ENCODE peak calls at places on chromosomes 3 and 15, in eight cellular contexts. M, P, V, B, A, O, E and D are unnamed samples. For H3K4me1, the result is how much of the 10 kb centered on the place peaks cover.

GRCh38 chr15:49988766-49989165 is 130.3 kb downstream of the ATP8B4 start:
- DNase-seq in B (no peak), P (no peak), O (no peak), M (no peak), E (no peak), V (no peak), A (no peak), D (no peak)

GRCh38 chr3:187736418-187736871 is 8.8 kb downstream of the BCL6 start:
- DNase-seq in A (peak), E (peak), V (peak), M (no peak), O (no peak), P (no peak), B (no peak), D (no peak)

GRCh38 chr3:16272588-16272987 is 7.6 kb downstream of the OXNAD1 start:
- DNase-seq in V (no peak), A (no peak), P (no peak), O (no peak), B (no peak), M (no peak), E (no peak), D (no peak)

GRCh38 chr3:21745971-21746370 is 5.0 kb downstream of the ZNF385D start:
- DNase-seq in V (no peak), E (no peak), A (no peak), O (no peak), P (no peak), M (no peak), B (no peak), D (no peak)

GRCh38 chr3:72907131-72907697 is 19.4 kb downstream of the GXYLT2 start:
- DNase-seq in V (no peak), O (no peak), M (no peak), E (peak), B (no peak), A (no peak), P (no peak), D (no peak)

GRCh38 chr3:159170436-159171003 is 368.7 kb downstream of the MFSD1 start:
- DNase-seq in V (no peak), E (no peak), P (no peak), O (no peak), M (no peak), B (no peak), A (no peak), D (no peak)

GRCh38 chr3:190012784-190013183 is 107.9 kb downstream of the P3H2 start:
- DNase-seq in P (no peak), V (no peak), O (no peak), A (no peak), M (no peak), E (no peak), B (no peak), D (no peak)

GRCh38 chr3:50388021-50388719 is 28.8 kb upstream of the TMEM115 start:
- DNase-seq in O (no peak), E (no peak), P (peak), B (no peak), A (no peak), M (no peak), V (peak), D (no peak)

GRCh38 chr3:25397150-25397549 is 30.9 kb upstream of the RARB start:
- DNase-seq in A (no peak), B (no peak), M (no peak), V (no peak), O (no peak), P (no peak), E (no peak), D (no peak)

GRCh38 chr3:155664922-155665695 is 79.8 kb downstream of the PLCH1 start:
- DNase-seq in B (peak), A (peak), O (peak), P (no peak), V (peak), E (peak), M (no peak), D (peak)

DNA sequence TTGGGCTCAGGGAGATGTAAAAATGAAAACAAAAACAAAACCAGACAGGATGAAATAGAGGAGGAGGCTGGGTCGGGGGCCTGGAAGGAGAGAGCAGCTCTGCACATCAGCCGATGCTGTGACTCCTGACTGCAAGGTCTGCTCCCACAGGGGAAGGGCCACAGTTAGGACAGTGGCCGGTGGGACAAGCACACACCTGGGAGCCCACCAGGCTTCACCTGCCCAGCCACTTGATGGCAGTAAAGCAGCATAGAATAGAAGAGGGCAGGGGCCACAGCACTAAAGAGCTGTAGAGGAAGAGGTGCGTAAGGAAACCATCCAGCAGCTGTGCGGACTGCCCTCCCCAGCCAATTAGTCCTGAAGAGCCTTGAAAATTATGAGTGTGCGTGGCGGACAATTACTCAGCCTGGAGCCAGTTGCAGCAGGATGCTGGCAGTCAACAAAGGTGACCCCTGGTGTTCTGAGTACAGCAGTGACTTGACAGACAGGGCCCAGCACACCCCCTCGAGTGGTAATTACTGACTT is 29.8 kb downstream of the ALS2CL start:
- DNase-seq in V (peak), P (peak), O (peak), E (peak), M (no peak), A (no peak), B (peak), D (no peak)
- TF ChIP-seq CTCF in V (peak), P (peak), O (no peak), E (peak), M (no peak), A (peak), B (peak), D (no peak)

GRCh38 chr3:58016710-58017109 is 8.5 kb downstream of the FLNB start:
- DNase-seq in E (no peak), V (no peak), M (no peak), A (no peak), P (no peak), O (no peak), B (no peak), D (no peak)
- H3K4me1 ChIP-seq in E (half or more), V (half or more), M (under half), A (under half), P (under half), O (half or more), B (half or more), D (under half)

GRCh38 chr3:32593903-32594525 is 23.4 kb upstream of the DYNC1LI1 start:
- DNase-seq in B (no peak), A (no peak), M (no peak), V (no peak), P (no peak), O (no peak), E (no peak), D (no peak)

GRCh38 chr3:32595318-32595717 is 24.7 kb upstream of the DYNC1LI1 start:
- DNase-seq in P (no peak), V (no peak), A (no peak), B (no peak), O (no peak), E (no peak), M (no peak), D (no peak)

GRCh38 chr3:32592696-32593353 is 22.2 kb upstream of the DYNC1LI1 start:
- DNase-seq in P (no peak), O (no peak), V (peak), A (peak), E (no peak), B (no peak), M (no peak), D (no peak)

GRCh38 chr3:32596926-32597369 is 26.3 kb upstream of the DYNC1LI1 start:
- DNase-seq in V (no peak), P (no peak), A (no peak), M (no peak), B (no peak), O (no peak), E (peak), D (no peak)

DNA sequence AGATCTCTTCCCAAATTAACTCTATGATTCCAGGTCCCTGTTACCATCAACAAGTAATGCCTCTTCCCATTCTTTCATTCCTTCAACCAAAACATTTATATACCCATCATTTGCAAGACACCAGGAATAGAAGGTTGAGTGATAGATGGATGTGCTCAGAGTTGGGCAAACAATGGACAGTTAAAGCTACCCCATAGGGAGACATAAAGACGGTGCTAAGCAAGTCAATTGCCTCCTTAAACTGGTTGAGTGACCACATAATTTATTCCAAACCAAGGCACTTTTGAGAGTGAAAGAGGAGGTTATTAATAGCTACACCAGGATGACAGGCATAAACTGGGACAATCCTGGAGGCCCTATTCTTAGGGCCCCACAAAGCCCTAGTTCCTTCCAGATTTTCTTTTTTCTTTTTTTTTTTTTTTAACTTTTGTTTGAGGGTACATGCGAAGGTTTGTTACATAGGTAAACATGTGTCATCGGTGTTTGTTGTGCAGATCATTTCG is 21.4 kb upstream of the DYNC1LI1 start:
- DNase-seq in B (no peak), P (no peak), A (no peak), O (no peak), E (no peak), M (no peak), V (no peak), D (no peak)
- TF ChIP-seq CTCF in B (no peak), P (no peak), A (no peak), O (no peak), E (no peak), M (no peak), V (no peak), D (no peak)

GRCh38 chr15:72369964-72370363 is 5.8 kb downstream of the HEXA start:
- DNase-seq in V (no peak), A (no peak), M (no peak), O (no peak), E (no peak), P (no peak), B (no peak), D (no peak)
- H3K4me1 ChIP-seq in V (under half), A (under half), M (under half), O (half or more), E (under half), P (under half), B (under half), D (under half)

GRCh38 chr15:90496791-90497190 is 32.9 kb upstream of the CRTC3 start:
- DNase-seq in A (no peak), B (no peak), O (no peak), V (no peak), M (no peak), P (no peak), E (no peak), D (no peak)

GRCh38 chr15:90489944-90490343 is 39.8 kb upstream of the CRTC3 start:
- DNase-seq in O (no peak), M (no peak), B (no peak), V (no peak), P (no peak), A (no peak), E (no peak), D (no peak)

GRCh38 chr15:90495067-90495466 is 34.7 kb upstream of the CRTC3 start:
- DNase-seq in B (no peak), M (no peak), O (no peak), V (no peak), A (no peak), E (no peak), P (no peak), D (no peak)

GRCh38 chr15:90497374-90497773 is 32.3 kb upstream of the CRTC3 start:
- DNase-seq in P (no peak), M (no peak), O (no peak), V (no peak), E (no peak), B (no peak), A (no peak), D (no peak)

DNA sequence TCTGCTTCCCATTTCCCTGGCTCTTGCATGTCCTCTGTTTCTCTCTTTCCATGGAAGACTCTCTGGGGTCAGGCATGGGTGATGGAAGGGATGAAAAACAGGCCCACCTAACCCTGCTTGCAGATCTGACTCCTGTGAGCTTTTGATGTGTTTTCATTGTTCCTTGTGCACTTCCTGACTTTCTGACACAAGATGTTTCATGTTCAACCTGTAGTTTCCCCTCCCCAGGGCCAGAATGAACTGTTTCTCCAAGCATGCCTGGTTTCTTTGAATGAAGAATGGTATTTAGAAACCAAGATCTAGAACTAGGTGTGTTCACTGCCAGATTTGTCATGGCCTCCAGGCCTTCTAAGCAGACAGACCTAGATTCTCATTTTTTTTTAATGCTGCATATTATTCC is 36.1 kb upstream of the CRTC3 start:
- DNase-seq in M (no peak), B (no peak), E (no peak), V (no peak), O (no peak), P (no peak), A (no peak), D (no peak)
- TF ChIP-seq CTCF in M (no peak), B (no peak), E (no peak), V (no peak), O (no peak), P (no peak), A (no peak), D (no peak)

DNA sequence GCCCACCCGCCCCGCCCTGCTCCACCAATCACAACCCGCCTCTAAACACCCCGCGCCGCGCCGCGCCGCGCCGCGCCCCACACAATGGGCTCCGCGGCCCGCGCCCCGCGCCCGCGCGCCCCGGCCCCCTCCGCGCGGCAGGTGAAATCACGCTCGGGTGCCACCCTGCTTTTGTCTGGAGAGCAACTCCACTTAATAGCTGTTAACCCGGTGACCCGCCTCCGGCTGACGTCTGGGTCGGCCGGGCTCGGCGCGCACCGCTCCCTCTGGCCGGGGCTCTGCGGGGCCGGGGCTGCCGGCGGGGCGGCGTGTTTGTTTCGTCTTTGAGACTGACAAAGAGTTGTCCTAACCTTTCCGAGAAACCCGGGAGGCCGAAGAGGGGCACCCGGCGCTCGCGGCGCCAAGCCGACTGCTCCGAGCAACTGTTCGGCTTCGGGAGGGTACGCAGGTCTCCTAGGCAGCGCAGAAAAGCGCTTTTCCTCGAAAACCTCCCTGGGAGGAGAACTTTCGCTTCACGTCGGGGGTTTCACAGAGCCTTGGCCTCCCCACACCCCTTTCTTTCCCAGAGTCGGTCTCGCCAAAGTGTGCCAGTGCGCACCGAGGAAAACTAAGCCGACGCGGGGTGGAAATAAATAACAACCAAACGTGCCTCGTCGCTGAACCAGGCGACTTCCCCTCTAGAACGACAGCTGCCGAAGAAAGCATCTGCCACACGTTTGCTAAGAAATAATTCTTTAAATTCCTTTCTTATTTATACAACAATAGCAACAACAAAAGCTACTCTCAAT is 518.4 kb downstream of the FOXP1 start:
- DNase-seq in B (peak), E (peak), O (peak), V (peak), P (peak), M (peak), A (peak), D (peak)
- H3K4me1 ChIP-seq in B (under half), E (half or more), O (half or more), V (half or more), P (under half), M (half or more), A (under half), D (under half)

GRCh38 chr3:170528731-170529130 is 57.1 kb downstream of the SLC7A14 start:
- DNase-seq in V (no peak), O (no peak), E (no peak), M (no peak), A (no peak), B (no peak), P (no peak), D (no peak)

GRCh38 chr3:170529912-170530311 is 56.0 kb downstream of the SLC7A14 start:
- DNase-seq in O (no peak), E (no peak), V (no peak), M (no peak), A (no peak), B (no peak), P (no peak), D (no peak)

GRCh38 chr3:170531054-170531453 is 54.8 kb downstream of the SLC7A14 start:
- DNase-seq in E (no peak), B (no peak), V (no peak), A (no peak), P (no peak), M (no peak), O (no peak), D (no peak)

GRCh38 chr3:170531557-170532335 is 54.1 kb downstream of the SLC7A14 start:
- DNase-seq in V (no peak), E (no peak), P (no peak), O (no peak), M (no peak), B (no peak), A (peak), D (no peak)

GRCh38 chr3:170529346-170529745 is 56.5 kb downstream of the SLC7A14 start:
- DNase-seq in V (no peak), M (no peak), E (no peak), P (no peak), B (no peak), O (no peak), A (no peak), D (no peak)
- TF ChIP-seq CTCF in V (no peak), M (no peak), E (no peak), P (no peak), B (no peak), O (no peak), A (no peak), D (no peak)

GRCh38 chr15:74432271-74432967 is 1.3 kb downstream of the SEMA7A start:
- DNase-seq in V (no peak), E (no peak), B (no peak), A (no peak), P (no peak), O (no peak), M (no peak), D (no peak)
- H3K4me1 ChIP-seq in V (under half), E (under half), B (under half), A (under half), P (under half), O (under half), M (under half), D (under half)

DNA sequence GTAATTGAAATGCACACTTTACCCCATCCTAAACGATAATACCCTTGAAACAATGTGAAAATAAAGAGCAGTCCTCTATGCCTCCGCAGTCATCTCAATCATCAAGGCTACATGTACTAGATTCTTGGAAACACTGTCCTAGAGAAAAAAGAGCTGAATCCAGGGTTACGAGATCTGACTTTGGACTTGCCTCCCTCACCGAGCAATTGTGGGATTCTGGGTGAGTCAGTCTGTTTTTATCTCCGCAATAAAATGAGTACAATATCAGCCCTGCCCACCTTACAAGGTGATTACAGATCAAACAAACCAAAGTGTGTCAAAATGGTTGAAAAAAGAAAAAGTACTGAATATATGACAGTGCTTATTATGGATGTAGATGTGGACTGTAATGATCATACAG is 152.3 kb upstream of the SNTN start:
- DNase-seq in O (no peak), B (peak), P (no peak), M (no peak), A (no peak), V (no peak), E (no peak), D (no peak)
- TF ChIP-seq CTCF in O (no peak), B (no peak), P (no peak), M (no peak), A (no peak), V (no peak), E (no peak), D (no peak)

GRCh38 chr3:27718459-27718858 is 3.7 kb downstream of the EOMES start:
- DNase-seq in B (no peak), O (no peak), A (no peak), E (no peak), V (peak), M (no peak), P (no peak), D (no peak)
- H3K4me1 ChIP-seq in B (under half), O (half or more), A (under half), E (under half), V (half or more), M (under half), P (under half), D (under half)